ENCODE peak calls at places on chromosomes 4 and X, in ten cellular contexts. L is choroid plexus epithelial cell; Z is activated naive CD4-positive, alpha-beta T cell treated with Interleukin-2 at 50 U/mL for 16 hours; M is memory B cell; I is dermis blood vessel endothelial cell; V is A549; K is activated CD8-positive, alpha-beta T cell treated with anti-CD3 and anti-CD28 coated beads for 36 hours; O is activated gamma-delta T cell treated with anti-CD3 and anti-CD28 coated beads, Interleukin-2, amount 50 U/mL, for 16 hours; N is T47D; Y is NCI-H526 treated with DMSO at 0.1 percent for 48 hours. F is an unnamed sample.
A peak's percentile ranks its signal among the peaks of the same experiment; 100 is the strongest.

GRCh38 chr4:7876096-7876993 is 63.3 kb downstream of the AFAP1 start:
- DNase-seq in L (peak; percentile 72), Z (peak; percentile 63), M (no peak), I (peak; percentile 72), V (peak; percentile 75), K (peak; percentile 64), O (peak; percentile 25), N (peak; percentile 3), Y (no peak), F (no peak)

GRCh38 chr4:40178672-40179071 is 18.2 kb upstream of the RHOH start:
- DNase-seq in L (no peak), Z (no peak), M (no peak), I (no peak), V (no peak), K (no peak), O (no peak), N (no peak), Y (no peak), F (no peak)

GRCh38 chr4:121472937-121473721 is 92.3 kb upstream of the QRFPR start:
- DNase-seq in L (no peak), Z (no peak), M (no peak), I (no peak), V (no peak), K (peak; percentile 5), O (no peak), N (no peak), Y (no peak), F (no peak)

GRCh38 chr4:62517721-62518120 is 1317.6 kb downstream of the ADGRL3 start:
- DNase-seq in L (peak; percentile 1), Z (no peak), M (no peak), I (no peak), V (no peak), K (no peak), O (no peak), N (no peak), Y (no peak), F (no peak)

GRCh38 chrX:68918202-68918601 is 89.4 kb downstream of the EFNB1 start:
- DNase-seq in L (no peak), Z (no peak), M (no peak), I (no peak), V (no peak), K (no peak), O (no peak), N (no peak), Y (no peak), F (no peak)

GRCh38 chr4:54872246-54872645 is 214.5 kb downstream of the KIT start:
- DNase-seq in L (peak; percentile 3), Z (no peak), M (no peak), I (no peak), V (no peak), K (no peak), O (no peak), N (no peak), Y (no peak), F (no peak)

GRCh38 chrX:45850197-45850774 is 649.6 kb upstream of the DIPK2B start:
- DNase-seq in L (peak; percentile 23), Z (peak; percentile 40), M (no peak), I (peak; percentile 24), V (no peak), K (peak; percentile 37), O (no peak), N (no peak), Y (no peak), F (peak; percentile 11)

GRCh38 chr4:12409507-12410190 is 981.0 kb upstream of the HS3ST1 start:
- DNase-seq in L (peak; percentile 17), Z (no peak), M (no peak), I (peak; percentile 2), V (no peak), K (no peak), O (no peak), N (no peak), Y (no peak), F (no peak)

GRCh38 chr4:81198151-81198550 is 16.9 kb downstream of the PRKG2 start:
- DNase-seq in L (no peak), Z (no peak), M (no peak), I (no peak), V (no peak), K (no peak), O (no peak), N (peak; percentile 18), Y (no peak), F (no peak)

GRCh38 chr4:59247032-59247431 is 1953.1 kb upstream of the ADGRL3 start:
- DNase-seq in L (peak; percentile 14), Z (no peak), M (no peak), I (no peak), V (no peak), K (no peak), O (no peak), N (peak; percentile 16), Y (no peak), F (no peak)

GRCh38 chrX:65586491-65586890 is 51.9 kb upstream of the LAS1L start:
- DNase-seq in L (no peak), Z (no peak), M (no peak), I (peak; percentile 33), V (no peak), K (no peak), O (no peak), N (no peak), Y (no peak), F (no peak)

GRCh38 chrX:129145898-129146297 is 377.4 kb downstream of the SMARCA1 start:
- DNase-seq in L (no peak), Z (no peak), M (no peak), I (no peak), V (no peak), K (no peak), O (no peak), N (no peak), Y (no peak), F (no peak)

GRCh38 chr4:13642576-13642975 is 15.1 kb upstream of the BOD1L1 start:
- DNase-seq in L (peak; percentile 85), Z (no peak), M (no peak), I (no peak), V (no peak), K (no peak), O (no peak), N (no peak), Y (no peak), F (peak; percentile 55)

GRCh38 chrX:120452131-120452530 is 17.0 kb downstream of the LAMP2 start:
- DNase-seq in L (peak; percentile 63), Z (no peak), M (no peak), I (peak; percentile 40), V (peak; percentile 8), K (no peak), O (no peak), N (peak; percentile 41), Y (no peak), F (peak; percentile 8)

GRCh38 chrX:288561-288991 is 7.4 kb downstream of the PLCXD1 start:
- DNase-seq in L (no peak), Z (no peak), M (no peak), I (no peak), V (no peak), K (no peak), O (no peak), N (no peak), Y (no peak), F (no peak)

GRCh38 chrX:18394477-18394876 is 30.9 kb upstream of the CDKL5 start:
- DNase-seq in L (no peak), Z (no peak), M (no peak), I (no peak), V (no peak), K (no peak), O (no peak), N (no peak), Y (no peak), F (no peak)

GRCh38 chrX:18707442-18708049 is at the start of gene PPEF1:
- DNase-seq in L (peak; percentile 10), Z (no peak), M (no peak), I (no peak), V (no peak), K (no peak), O (no peak), N (no peak), Y (no peak), F (no peak)

F was measured in head of caudate nucleus.